ENCODE peak calls at places on chromosomes 6 and 20, in six cellular contexts. J is IMR-90, H is neuronal stem cell, T is mesendoderm, I is H1, O is trophoblast cell. K is an unnamed sample.

GRCh38 chr20:1939270-1939595 is 44.0 kb downstream of the SIRPA start:
- DNase-seq in J (no peak), H (no peak), T (no peak), I (no peak), O (no peak), K (no peak)

GRCh38 chr6:145883263-145883662 is 68.7 kb upstream of the FBXO30 start:
- DNase-seq in J (no peak), H (no peak), T (no peak), I (no peak), O (no peak), K (no peak)

GRCh38 chr6:33297406-33297955 is 1.3 kb downstream of the RGL2 start:
- DNase-seq in J (no peak), H (no peak), T (peak; percentile 87), I (peak; percentile 91), O (peak; percentile 86), K (no peak)

GRCh38 chr6:144898052-144898689 is 613.0 kb downstream of the UTRN start:
- DNase-seq in J (peak; percentile 54), H (no peak), T (no peak), I (no peak), O (no peak), K (peak; percentile 22)

GRCh38 chr6:138520463-138520862 is 21.2 kb upstream of the NHSL1 start:
- DNase-seq in J (no peak), H (no peak), T (no peak), I (no peak), O (peak; percentile 80), K (peak; percentile 33)

GRCh38 chr6:9646346-9647042 is 768.4 kb downstream of the TFAP2A start:
- DNase-seq in J (peak; percentile 38), H (no peak), T (peak; percentile 10), I (no peak), O (peak; percentile 79), K (peak; percentile 17)

GRCh38 chr6:50707652-50708325 is 5.5 kb upstream of the TFAP2D start:
- DNase-seq in J (no peak), H (no peak), T (peak; percentile 53), I (peak; percentile 64), O (no peak), K (no peak)

GRCh38 chr6:77466055-77467028 is 3.1 kb upstream of the HTR1B start:
- DNase-seq in J (peak; percentile 74), H (peak; percentile 48), T (peak; percentile 85), I (peak; percentile 72), O (no peak), K (peak; percentile 81)

GRCh38 chr6:148760568-148761531 is 14.0 kb downstream of the UST start:
- DNase-seq in J (peak; percentile 92), H (peak; percentile 20), T (peak; percentile 83), I (peak; percentile 59), O (no peak), K (peak; percentile 89)

GRCh38 chr20:16821211-16822089 is 73.3 kb downstream of the OTOR start:
- DNase-seq in J (peak; percentile 29), H (peak; percentile 35), T (peak; percentile 72), I (peak; percentile 52), O (peak; percentile 78), K (peak; percentile 32)

GRCh38 chr6:21900730-21901129 is 307.2 kb downstream of the SOX4 start:
- DNase-seq in J (peak; percentile 90), H (no peak), T (no peak), I (no peak), O (no peak), K (peak; percentile 66)

GRCh38 chr20:36919715-36920333 is 31.7 kb downstream of the SAMHD1 start:
- DNase-seq in J (peak; percentile 74), H (peak; percentile 29), T (peak; percentile 59), I (no peak), O (peak; percentile 75), K (peak; percentile 71)

GRCh38 chr20:19964289-19965263 is 52.6 kb upstream of the NAA20 start:
- DNase-seq in J (peak; percentile 97), H (no peak), T (no peak), I (no peak), O (peak; percentile 73), K (peak; percentile 94)

GRCh38 chr20:23907579-23907978 is 28.0 kb upstream of the CST5 start:
- DNase-seq in J (no peak), H (no peak), T (no peak), I (no peak), O (no peak), K (no peak)

GRCh38 chr6:121732641-121733040 is 297.2 kb downstream of the GJA1 start:
- DNase-seq in J (peak; percentile 59), H (no peak), T (no peak), I (no peak), O (no peak), K (peak; percentile 9)

GRCh38 chr6:149271348-149272340 is 45.9 kb upstream of the TAB2 start:
- DNase-seq in J (no peak), H (no peak), T (peak; percentile 18), I (no peak), O (peak; percentile 18), K (peak; percentile 35)

GRCh38 chr6:129331450-129332138 is 378.4 kb downstream of the ARHGAP18 start:
- DNase-seq in J (peak; percentile 78), H (no peak), T (peak; percentile 36), I (no peak), O (no peak), K (peak; percentile 45)

GRCh38 chr20:208937-209566 is 18.0 kb upstream of the DEFB129 start:
- DNase-seq in J (peak; percentile 79), H (no peak), T (peak; percentile 54), I (no peak), O (peak; percentile 56), K (peak; percentile 83)

GRCh38 chr6:109103942-109104341 is 8.6 kb downstream of the CEP57L1 start:
- DNase-seq in J (no peak), H (no peak), T (no peak), I (no peak), O (no peak), K (no peak)

GRCh38 chr20:63381781-63382431 is 20.8 kb upstream of the CHRNA4 start:
- DNase-seq in J (no peak), H (peak; percentile 65), T (no peak), I (peak; percentile 93), O (peak; percentile 27), K (peak; percentile 3)

GRCh38 chr20:13101701-13102100 is 92.9 kb downstream of the SPTLC3 start:
- DNase-seq in J (peak; percentile 43), H (no peak), T (no peak), I (no peak), O (peak; percentile 61), K (peak; percentile 52)

GRCh38 chr20:50286609-50287008 is 96.0 kb downstream of the CEBPB start:
- DNase-seq in J (peak; percentile 88), H (no peak), T (peak; percentile 59), I (no peak), O (peak; percentile 31), K (peak; percentile 85)

GRCh38 chr20:50286174-50286511 is 95.5 kb downstream of the CEBPB start:
- DNase-seq in J (no peak), H (no peak), T (no peak), I (no peak), O (no peak), K (no peak)

GRCh38 chr20:50285376-50286173 is 94.9 kb downstream of the CEBPB start:
- DNase-seq in J (peak; percentile 86), H (no peak), T (no peak), I (no peak), O (peak; percentile 39), K (peak; percentile 94)

GRCh38 chr20:50288128-50288623 is 97.5 kb downstream of the CEBPB start:
- DNase-seq in J (no peak), H (no peak), T (no peak), I (no peak), O (peak; percentile 35), K (no peak)

GRCh38 chr20:50287512-50287911 is 96.9 kb downstream of the CEBPB start:
- DNase-seq in J (no peak), H (no peak), T (no peak), I (no peak), O (no peak), K (no peak)
- H3K27ac ChIP-seq in J (peak overlapping the region; percentile 44), H (no peak overlapping the region), T (no peak overlapping the region), I (no peak overlapping the region), O (no peak overlapping the region), K (no peak overlapping the region)

DNA sequence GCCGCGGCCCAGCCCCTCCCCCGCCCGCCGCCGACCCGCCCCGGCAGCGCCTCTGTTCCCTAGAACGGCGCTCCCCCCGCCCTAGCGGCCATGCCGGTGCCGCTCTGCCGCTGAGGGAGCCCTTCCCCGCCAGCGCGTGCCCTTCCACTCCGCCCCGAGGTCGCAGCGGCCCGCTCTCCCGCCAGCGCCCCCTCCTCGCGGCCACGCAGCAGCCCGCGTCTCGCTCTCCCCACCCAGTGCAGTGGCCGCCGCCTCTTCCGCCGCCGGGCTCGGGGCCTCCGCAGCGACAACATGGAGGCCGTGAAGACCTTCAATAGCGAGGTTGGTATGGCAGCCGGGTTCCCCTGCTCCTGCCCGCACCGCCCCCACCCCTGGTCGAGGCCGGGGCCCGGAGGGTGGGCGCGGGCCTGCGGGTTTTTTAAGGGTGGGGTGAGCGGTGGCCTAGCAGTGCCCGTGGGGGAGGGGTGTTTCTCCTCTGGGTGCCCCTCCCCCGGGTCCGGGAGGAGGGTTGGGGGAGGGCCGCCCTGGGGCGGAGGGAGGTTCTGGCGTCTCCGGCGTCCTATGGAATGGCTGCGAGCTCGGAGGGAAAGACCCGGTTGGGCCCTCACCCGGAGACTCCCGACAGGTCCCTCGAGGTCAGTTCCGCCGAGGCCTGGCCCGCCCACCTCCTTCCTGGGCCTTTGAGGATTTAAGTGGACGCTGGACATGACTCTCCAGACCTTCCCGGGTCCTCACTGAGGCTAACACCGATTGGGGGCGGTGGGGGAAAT is 579 bp downstream of the SCAF8 start:
- DNase-seq in J (peak; percentile 97), H (peak; percentile 91), T (peak; percentile 98), I (peak; percentile 89), O (peak; percentile 98), K (peak; percentile 98)
- H3K4ac ChIP-seq in J (peak overlapping the region; percentile 98), H (peak overlapping the region; percentile 85), T (peak overlapping the region; percentile 74), I (peak overlapping the region; percentile 84), O (peak overlapping the region; percentile 100), K (peak overlapping the region; percentile 100)

GRCh38 chr6:72811971-72812421 is 190.1 kb downstream of the KCNQ5 start:
- DNase-seq in J (peak; percentile 50), H (no peak), T (peak; percentile 83), I (no peak), O (peak; percentile 69), K (peak; percentile 84)

GRCh38 chr6:72810571-72811280 is 188.9 kb downstream of the KCNQ5 start:
- DNase-seq in J (no peak), H (no peak), T (no peak), I (no peak), O (no peak), K (no peak)

GRCh38 chr6:72813807-72814596 is 192.1 kb downstream of the KCNQ5 start:
- DNase-seq in J (no peak), H (no peak), T (no peak), I (no peak), O (peak; percentile 28), K (no peak)

GRCh38 chr6:72809701-72810379 is 188.0 kb downstream of the KCNQ5 start:
- DNase-seq in J (peak; percentile 14), H (no peak), T (no peak), I (no peak), O (no peak), K (peak; percentile 45)
- H3K4me3 ChIP-seq in J (no peak overlapping the region), H (no peak overlapping the region), T (no peak overlapping the region), I (no peak overlapping the region), O (no peak overlapping the region), K (no peak overlapping the region)

DNA sequence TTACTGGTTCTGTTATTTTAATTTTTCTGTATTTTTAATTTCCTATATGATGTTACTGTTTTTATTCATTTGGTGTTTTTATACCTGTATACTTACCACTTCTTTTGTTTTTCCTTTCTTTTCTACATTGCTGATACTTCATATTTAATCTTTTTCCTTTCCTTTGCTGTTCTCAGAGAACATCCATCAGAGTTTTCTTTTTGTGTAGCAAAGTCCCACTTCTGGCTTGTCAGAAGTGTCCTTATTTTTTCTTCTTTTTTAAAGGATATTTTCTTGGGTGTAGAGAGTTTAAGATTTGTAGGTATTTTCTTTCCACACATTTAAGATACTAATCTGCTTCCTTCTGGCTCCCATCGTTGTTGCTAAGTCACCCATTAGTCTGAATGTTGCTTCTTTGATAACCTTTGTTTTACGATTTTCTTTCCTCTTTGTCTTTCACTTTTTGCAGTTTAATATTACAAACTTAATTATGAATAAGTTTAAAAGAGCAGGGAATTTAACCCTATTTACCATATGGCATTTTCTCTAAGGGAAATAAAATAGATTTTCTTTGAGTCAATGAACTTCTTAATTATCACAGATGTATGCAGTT is 18.5 kb downstream of the CD2AP start:
- DNase-seq in J (no peak), H (no peak), T (no peak), I (no peak), O (no peak), K (no peak)
- H3K27ac ChIP-seq in J (no peak overlapping the region), H (no peak overlapping the region), T (no peak overlapping the region), I (no peak overlapping the region), O (no peak overlapping the region), K (no peak overlapping the region)

K was measured in mesenchymal stem cell.